ENCODE peak calls at places on chromosomes 12 and 14, in seven cellular contexts. Q, B, A, P, G, D and K are unnamed samples.

GRCh38 chr12:56991319-56991906 is 14.9 kb downstream of the ZBTB39 start:
- DNase-seq in Q (peak; percentile 85), B (no peak), A (peak; percentile 53), P (no peak), G (peak; percentile 84), D (no peak), K (no peak)

GRCh38 chr14:101116486-101117130 is 213.1 kb upstream of the RTL1 start:
- DNase-seq in Q (no peak), B (no peak), A (peak; percentile 15), P (no peak), G (no peak), D (no peak), K (no peak)

GRCh38 chr14:72049462-72049861 is 117.2 kb downstream of the RGS6 start:
- DNase-seq in Q (no peak), B (no peak), A (no peak), P (no peak), G (no peak), D (no peak), K (no peak)

GRCh38 chr12:120144215-120144614 is 27.7 kb upstream of the RAB35 start:
- DNase-seq in Q (no peak), B (no peak), A (no peak), P (no peak), G (no peak), D (no peak), K (no peak)

GRCh38 chr14:74083161-74083560 is 1.1 kb downstream of the ALDH6A1 start:
- DNase-seq in Q (no peak), B (no peak), A (no peak), P (no peak), G (no peak), D (no peak), K (no peak)

GRCh38 chr12:13941258-13942249 is 39.8 kb downstream of the GRIN2B start:
- DNase-seq in Q (no peak), B (peak; percentile 2), A (peak; percentile 52), P (peak; percentile 34), G (no peak), D (peak; percentile 73), K (peak; percentile 5)

GRCh38 chr14:105039458-105040205 is 18.7 kb upstream of the CDCA4 start:
- DNase-seq in Q (peak; percentile 5), B (no peak), A (no peak), P (no peak), G (no peak), D (no peak), K (no peak)

GRCh38 chr12:2575245-2575644 is 219.5 kb upstream of the FKBP4 start:
- DNase-seq in Q (no peak), B (no peak), A (no peak), P (no peak), G (no peak), D (no peak), K (no peak)

GRCh38 chr12:2613674-2614073 is 181.1 kb upstream of the FKBP4 start:
- DNase-seq in Q (no peak), B (peak; percentile 94), A (no peak), P (peak; percentile 82), G (peak; percentile 81), D (no peak), K (peak; percentile 88)

GRCh38 chr12:26878661-26879119 is 45.7 kb upstream of the ITPR2 start:
- DNase-seq in Q (peak; percentile 90), B (no peak), A (peak; percentile 54), P (no peak), G (peak; percentile 49), D (no peak), K (no peak)

GRCh38 chr12:113407931-113408585 is 4.4 kb upstream of the SDS start:
- DNase-seq in Q (no peak), B (peak; percentile 38), A (no peak), P (no peak), G (no peak), D (no peak), K (no peak)

GRCh38 chr12:120100630-120101029 is 15.9 kb downstream of the RAB35 start:
- DNase-seq in Q (peak; percentile 90), B (peak; percentile 69), A (no peak), P (no peak), G (peak; percentile 90), D (no peak), K (no peak)

GRCh38 chr12:49322708-49323523 is at the start of gene TROAP:
- DNase-seq in Q (peak; percentile 99), B (peak; percentile 98), A (peak; percentile 98), P (peak; percentile 98), G (peak; percentile 99), D (peak; percentile 96), K (peak; percentile 98)

GRCh38 chr12:29781176-29781575 is 2.6 kb downstream of the TMTC1 start:
- DNase-seq in Q (no peak), B (no peak), A (no peak), P (no peak), G (no peak), D (no peak), K (no peak)

GRCh38 chr12:43921666-43922337 is 85.9 kb downstream of the TMEM117 start:
- DNase-seq in Q (no peak), B (peak; percentile 29), A (no peak), P (no peak), G (no peak), D (no peak), K (no peak)

GRCh38 chr12:63927511-63927910 is 83.0 kb downstream of the SRGAP1 start:
- DNase-seq in Q (no peak), B (no peak), A (no peak), P (no peak), G (no peak), D (no peak), K (no peak)

GRCh38 chr12:69988601-69989194 is 163.7 kb downstream of the MYRFL start:
- DNase-seq in Q (no peak), B (no peak), A (no peak), P (no peak), G (no peak), D (no peak), K (peak; percentile 27)

GRCh38 chr14:100762901-100763300 is 36.2 kb downstream of the DLK1 start:
- DNase-seq in Q (no peak), B (no peak), A (no peak), P (no peak), G (no peak), D (no peak), K (no peak)